ENCODE peak calls at places on chromosome 18, in ten cellular contexts. N, L, D, C, A, G, O, V, M and J are unnamed samples.

GRCh38 chr18:70135604-70136003 is 69.9 kb downstream of the RTTN start:
- DNase-seq in N (no peak), L (no peak), D (no peak), C (no peak), A (no peak), G (no peak), O (no peak), V (no peak), M (no peak), J (peak)

GRCh38 chr18:54740146-54740844 is 88.0 kb upstream of the RAB27B start:
- DNase-seq in N (no peak), L (peak), D (no peak), C (no peak), A (peak), G (peak), O (no peak), V (no peak), M (no peak), J (peak)

GRCh38 chr18:22193466-22193865 is 24.1 kb downstream of the GATA6 start:
- DNase-seq in N (no peak), L (no peak), D (no peak), C (no peak), A (no peak), G (no peak), O (no peak), V (no peak), M (no peak), J (no peak)

GRCh38 chr18:9422816-9423519 is 52.3 kb upstream of the RALBP1 start:
- DNase-seq in N (peak), L (no peak), D (peak), C (no peak), A (no peak), G (no peak), O (no peak), V (no peak), M (no peak), J (no peak)

GRCh38 chr18:58298251-58299134 is 254.5 kb downstream of the NEDD4L start:
- DNase-seq in N (no peak), L (no peak), D (no peak), C (no peak), A (no peak), G (peak), O (no peak), V (no peak), M (no peak), J (no peak)

GRCh38 chr18:62839874-62840713 is 124.8 kb downstream of the PHLPP1 start:
- DNase-seq in N (no peak), L (no peak), D (no peak), C (no peak), A (no peak), G (peak), O (no peak), V (no peak), M (no peak), J (peak)

GRCh38 chr18:27185025-27185763 is at the start of gene CHST9:
- DNase-seq in N (no peak), L (no peak), D (no peak), C (no peak), A (no peak), G (no peak), O (no peak), V (peak), M (peak), J (no peak)

GRCh38 chr18:23484783-23485182 is 18.5 kb upstream of the RMC1 start:
- DNase-seq in N (no peak), L (no peak), D (no peak), C (no peak), A (no peak), G (no peak), O (no peak), V (no peak), M (no peak), J (no peak)

GRCh38 chr18:77106331-77106730 is 26.3 kb downstream of the MBP start:
- DNase-seq in N (peak), L (no peak), D (no peak), C (no peak), A (no peak), G (no peak), O (no peak), V (peak), M (peak), J (no peak)

GRCh38 chr18:506264-506663 is 5.8 kb upstream of the COLEC12 start:
- DNase-seq in N (no peak), L (no peak), D (no peak), C (no peak), A (no peak), G (no peak), O (no peak), V (no peak), M (no peak), J (no peak)

GRCh38 chr18:25678226-25678625 is 326.3 kb upstream of the ZNF521 start:
- DNase-seq in N (no peak), L (no peak), D (no peak), C (no peak), A (no peak), G (no peak), O (no peak), V (no peak), M (no peak), J (no peak)

GRCh38 chr18:25826823-25827617 is 263.4 kb downstream of the SS18 start:
- DNase-seq in N (no peak), L (no peak), D (no peak), C (no peak), A (no peak), G (no peak), O (no peak), V (no peak), M (no peak), J (peak)

GRCh38 chr18:51342815-51343214 is 145.3 kb upstream of the MEX3C start:
- DNase-seq in N (no peak), L (no peak), D (no peak), C (no peak), A (no peak), G (peak), O (no peak), V (no peak), M (no peak), J (no peak)

GRCh38 chr18:22467760-22468553 is 50.2 kb upstream of the CTAGE1 start:
- DNase-seq in N (no peak), L (no peak), D (no peak), C (peak), A (peak), G (peak), O (no peak), V (no peak), M (no peak), J (peak)

GRCh38 chr18:51137051-51137729 is 60.3 kb downstream of the MEX3C start:
- DNase-seq in N (no peak), L (peak), D (no peak), C (no peak), A (no peak), G (no peak), O (no peak), V (no peak), M (no peak), J (no peak)

GRCh38 chr18:11308499-11308898 is 159.1 kb upstream of the PIEZO2 start:
- DNase-seq in N (no peak), L (no peak), D (no peak), C (no peak), A (peak), G (peak), O (no peak), V (no peak), M (no peak), J (no peak)

GRCh38 chr18:8946046-8946838 is 156.3 kb upstream of the NDUFV2 start:
- DNase-seq in N (no peak), L (no peak), D (no peak), C (no peak), A (peak), G (peak), O (no peak), V (no peak), M (no peak), J (peak)

GRCh38 chr18:58336605-58337004 is 292.3 kb downstream of the ALPK2 start:
- DNase-seq in N (no peak), L (no peak), D (no peak), C (no peak), A (peak), G (peak), O (no peak), V (no peak), M (no peak), J (no peak)

GRCh38 chr18:13103366-13103765 is 112.2 kb downstream of the CEP192 start:
- DNase-seq in N (no peak), L (peak), D (no peak), C (no peak), A (no peak), G (no peak), O (no peak), V (no peak), M (no peak), J (no peak)
- TF ChIP-seq CTCF in N (no peak), L (peak), D (no peak), C (no peak), A (peak), G (peak), O (no peak), V (peak), M (no peak), J (no peak)

GRCh38 chr18:43563780-43564179 is 286.5 kb upstream of the SYT4 start:
- DNase-seq in N (no peak), L (peak), D (no peak), C (no peak), A (peak), G (peak), O (no peak), V (no peak), M (no peak), J (peak)
- TF ChIP-seq CTCF in N (peak), L (peak), D (peak), C (no peak), A (peak), G (peak), O (peak), V (peak), M (peak), J (no peak)

DNA sequence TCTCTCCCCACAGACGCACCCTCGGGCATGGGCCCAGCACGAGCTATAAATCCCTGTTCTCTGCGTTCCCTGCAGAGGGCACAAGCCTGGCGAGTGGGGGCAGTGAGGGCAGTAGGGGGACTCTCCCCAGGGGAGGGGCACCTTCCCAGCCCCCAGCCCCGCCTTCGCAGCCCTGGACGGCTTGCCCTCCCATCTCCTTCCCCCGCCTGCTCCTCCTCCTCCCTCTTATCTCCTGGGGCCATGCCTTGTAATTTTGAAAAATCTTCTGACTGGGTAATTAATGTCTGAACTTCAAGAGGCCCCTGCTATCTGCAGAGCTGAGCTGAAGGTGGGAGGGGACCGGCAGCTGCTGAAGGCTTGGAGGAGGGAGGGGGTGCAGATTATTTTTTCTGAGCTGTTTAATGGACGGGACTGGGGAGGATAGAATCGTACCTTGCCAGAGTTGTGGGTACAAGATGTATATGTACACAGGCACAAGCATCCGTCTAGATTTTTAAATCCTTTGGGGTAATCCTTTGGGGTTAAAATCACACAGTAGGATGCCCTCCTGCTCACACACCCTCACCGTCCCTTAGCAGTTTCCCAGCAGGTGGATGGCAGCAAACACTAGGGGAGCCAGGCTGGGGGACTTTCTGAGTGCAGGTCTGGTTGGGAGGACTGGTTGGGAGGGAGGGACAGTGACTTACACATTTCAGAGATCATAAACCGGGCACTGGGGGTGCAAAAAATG is 121.9 kb downstream of the SMAD7 start:
- DNase-seq in N (peak), L (peak), D (peak), C (no peak), A (no peak), G (no peak), O (no peak), V (no peak), M (no peak), J (no peak)
- TF ChIP-seq CTCF in N (no peak), L (peak), D (no peak), C (peak), A (no peak), G (no peak), O (no peak), V (no peak), M (no peak), J (no peak)

DNA sequence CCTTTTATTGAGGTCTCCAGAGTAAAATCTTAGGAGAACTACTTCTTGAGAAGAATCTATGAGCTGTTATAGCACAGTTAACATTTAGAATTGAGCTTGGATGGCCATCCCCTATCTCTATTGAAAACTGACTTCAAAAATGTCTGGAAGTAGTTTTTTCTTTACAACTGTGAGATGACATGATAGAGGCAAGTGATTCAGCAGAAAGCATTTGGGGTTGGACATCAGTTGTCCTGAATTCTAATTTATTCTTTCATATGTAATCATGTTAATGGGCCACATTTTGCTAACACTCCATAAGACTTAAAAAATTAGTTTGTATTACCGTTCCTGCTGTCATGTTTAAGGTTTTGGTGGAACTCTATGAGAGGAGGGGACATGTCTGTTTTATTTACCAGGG is 237.0 kb upstream of the SLC14A2 start:
- DNase-seq in N (no peak), L (no peak), D (no peak), C (no peak), A (no peak), G (no peak), O (no peak), V (no peak), M (no peak), J (no peak)
- TF ChIP-seq CTCF in N (no peak), L (no peak), D (no peak), C (no peak), A (no peak), G (no peak), O (no peak), V (no peak), M (no peak), J (no peak)

DNA sequence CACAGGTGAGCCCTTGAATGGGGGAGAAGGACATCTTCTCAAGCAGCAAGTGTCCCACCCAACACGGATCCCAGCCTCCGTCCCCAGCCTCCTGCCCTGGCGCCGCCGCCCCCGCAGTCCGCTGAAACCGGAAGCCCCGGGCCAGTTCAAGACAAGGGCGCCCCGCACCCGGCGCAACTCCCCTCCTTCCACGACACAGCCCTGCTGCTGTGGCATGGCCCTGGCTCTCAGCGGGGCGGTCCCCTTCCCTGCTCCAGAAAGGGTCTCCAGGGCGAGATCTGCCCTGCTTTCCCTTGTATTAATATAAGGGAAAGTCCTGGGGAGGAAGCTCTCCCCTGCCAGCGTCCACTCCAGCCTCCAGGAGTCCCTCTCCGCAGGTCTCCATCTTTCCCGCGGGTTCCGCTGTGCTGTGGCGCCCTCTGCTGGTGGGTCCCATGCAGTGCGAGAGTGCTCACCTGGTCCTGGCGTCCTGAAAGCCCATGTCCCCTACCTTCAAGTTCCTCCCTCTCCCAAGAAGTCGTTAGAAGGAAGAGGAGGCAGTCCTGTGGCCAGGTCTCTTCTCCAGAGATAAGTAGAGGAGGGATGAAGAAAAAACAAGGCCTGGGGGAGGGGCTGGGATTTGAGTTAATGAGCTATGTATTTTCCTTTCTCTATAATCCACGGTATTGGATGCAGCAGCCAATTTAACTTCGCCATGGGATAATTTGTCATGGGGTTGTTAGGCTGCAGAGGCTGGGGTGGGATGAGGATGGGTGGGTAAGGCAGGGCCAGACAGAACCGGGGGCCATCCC is 176.0 kb downstream of the SMAD2 start:
- DNase-seq in N (peak), L (peak), D (no peak), C (no peak), A (no peak), G (no peak), O (no peak), V (peak), M (peak), J (no peak)
- TF ChIP-seq CTCF in N (peak), L (peak), D (no peak), C (peak), A (peak), G (peak), O (peak), V (peak), M (peak), J (peak)

DNA sequence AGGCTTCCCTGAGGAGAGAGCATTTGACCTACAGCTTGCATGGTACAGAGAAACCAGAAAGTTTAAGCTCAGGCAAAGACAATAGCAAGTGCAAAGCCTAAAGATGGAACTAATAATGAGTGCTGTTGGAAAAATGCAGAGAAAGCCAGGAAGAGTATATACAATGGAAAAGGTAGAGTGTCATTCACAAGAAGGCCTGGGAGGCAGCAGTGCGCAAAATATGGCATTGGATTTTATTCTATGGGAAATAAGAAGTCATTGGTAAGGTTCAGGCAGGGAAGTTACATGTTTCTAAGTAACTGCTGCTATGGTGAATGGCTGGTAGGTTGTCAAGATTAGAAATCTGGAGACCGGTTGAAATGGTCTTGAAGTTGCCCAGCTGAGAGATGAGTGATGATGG is 2167.3 kb upstream of the CELF4 start:
- DNase-seq in N (no peak), L (no peak), D (no peak), C (no peak), A (no peak), G (no peak), O (no peak), V (no peak), M (no peak), J (no peak)
- TF ChIP-seq CTCF in N (no peak), L (peak), D (no peak), C (no peak), A (peak), G (peak), O (no peak), V (no peak), M (no peak), J (no peak)

GRCh38 chr18:46468431-46469180 is 188.4 kb downstream of the LOXHD1 start:
- DNase-seq in N (no peak), L (no peak), D (no peak), C (no peak), A (no peak), G (no peak), O (no peak), V (no peak), M (no peak), J (no peak)

GRCh38 chr18:46466236-46467160 is 190.5 kb downstream of the LOXHD1 start:
- DNase-seq in N (no peak), L (peak), D (no peak), C (no peak), A (no peak), G (no peak), O (no peak), V (no peak), M (no peak), J (no peak)

GRCh38 chr18:46462523-46462922 is 194.5 kb downstream of the LOXHD1 start:
- DNase-seq in N (no peak), L (no peak), D (no peak), C (no peak), A (no peak), G (no peak), O (no peak), V (no peak), M (no peak), J (no peak)

GRCh38 chr18:46461993-46462392 is 195.0 kb downstream of the LOXHD1 start:
- DNase-seq in N (no peak), L (no peak), D (no peak), C (no peak), A (no peak), G (no peak), O (no peak), V (no peak), M (no peak), J (no peak)

DNA sequence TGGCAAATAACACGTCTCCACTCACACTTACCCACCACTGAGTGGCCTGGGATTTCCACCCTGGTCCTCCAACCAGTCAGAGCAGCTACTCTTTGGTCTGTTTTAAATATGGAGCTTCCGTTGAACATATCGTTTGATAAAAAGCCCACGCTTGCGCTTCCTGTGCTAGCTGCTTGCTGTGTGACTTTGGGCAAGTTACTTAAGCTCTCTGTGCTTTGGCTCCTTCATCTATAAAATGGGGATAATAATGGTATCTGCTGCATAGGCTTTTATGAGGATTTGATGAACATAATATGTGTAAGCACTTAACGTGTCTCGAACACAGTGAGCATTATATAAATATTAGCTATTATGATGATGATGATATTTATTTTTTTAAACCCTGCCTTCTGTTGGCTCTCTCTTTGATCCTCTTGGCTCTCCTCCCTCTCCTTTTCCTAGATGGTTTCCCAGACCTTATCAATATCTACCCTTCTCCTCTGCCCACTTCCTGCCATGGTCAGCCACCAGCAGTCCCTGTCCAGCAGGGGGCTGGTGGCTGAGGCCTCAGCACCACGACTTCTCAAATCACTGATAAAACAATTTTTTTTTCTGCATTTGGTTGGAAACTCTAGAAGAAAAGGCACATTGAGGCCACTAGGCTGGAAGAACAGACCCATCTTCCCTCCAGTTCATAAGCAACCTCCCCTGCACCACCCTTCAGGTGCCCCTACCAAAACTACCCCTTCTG is 191.9 kb downstream of the LOXHD1 start:
- DNase-seq in N (no peak), L (no peak), D (no peak), C (no peak), A (no peak), G (no peak), O (no peak), V (no peak), M (no peak), J (no peak)
- TF ChIP-seq CTCF in N (no peak), L (peak), D (no peak), C (peak), A (peak), G (peak), O (no peak), V (no peak), M (no peak), J (peak)